ENCODE peak calls at places on chromosomes 6 and 20, in seven cellular contexts. T, N, E, S, F, D and Y are unnamed samples.
A peak's percentile ranks its signal among the peaks of the same experiment; 100 is the strongest.

GRCh38 chr6:84652356-84653026 is 111.9 kb downstream of the TBX18 start:
- DNase-seq in T (no peak), N (no peak), E (no peak), S (no peak), F (peak; percentile 95), D (no peak), Y (peak; percentile 23)

GRCh38 chr20:54668271-54669053 is 193.1 kb downstream of the DOK5 start:
- DNase-seq in T (peak; percentile 26), N (no peak), E (no peak), S (no peak), F (peak; percentile 42), D (no peak), Y (no peak)

GRCh38 chr6:105965042-105965760 is 120.9 kb upstream of the PRDM1 start:
- DNase-seq in T (no peak), N (no peak), E (no peak), S (no peak), F (no peak), D (no peak), Y (no peak)

GRCh38 chr20:63246490-63247284 is 7.6 kb downstream of the NKAIN4 start:
- DNase-seq in T (no peak), N (no peak), E (no peak), S (no peak), F (no peak), D (no peak), Y (peak; percentile 37)

GRCh38 chr6:33278392-33278741 is 1.4 kb downstream of the B3GALT4 start:
- DNase-seq in T (no peak), N (no peak), E (no peak), S (no peak), F (no peak), D (no peak), Y (peak; percentile 24)

GRCh38 chr6:74041420-74041819 is 345.4 kb downstream of the CD109 start:
- DNase-seq in T (no peak), N (no peak), E (no peak), S (no peak), F (no peak), D (no peak), Y (no peak)

GRCh38 chr20:62208061-62208804 is 11.8 kb downstream of the HRH3 start:
- DNase-seq in T (no peak), N (no peak), E (no peak), S (no peak), F (no peak), D (no peak), Y (no peak)

GRCh38 chr20:18904624-18905023 is 91.0 kb downstream of the SCP2D1 start:
- DNase-seq in T (no peak), N (no peak), E (no peak), S (no peak), F (no peak), D (peak; percentile 26), Y (no peak)

GRCh38 chr20:45817652-45818194 is 5.3 kb downstream of the UBE2C start:
- DNase-seq in T (no peak), N (no peak), E (no peak), S (no peak), F (peak; percentile 66), D (no peak), Y (peak; percentile 96)

GRCh38 chr20:53934421-53935352 is 135.7 kb downstream of the BCAS1 start:
- DNase-seq in T (no peak), N (no peak), E (peak; percentile 60), S (no peak), F (peak; percentile 89), D (peak; percentile 50), Y (no peak)

GRCh38 chr20:51553897-51554504 is 11.5 kb upstream of the NFATC2 start:
- DNase-seq in T (no peak), N (no peak), E (no peak), S (no peak), F (peak; percentile 45), D (no peak), Y (no peak)

GRCh38 chr20:48181536-48181935 is 396.3 kb upstream of the SULF2 start:
- DNase-seq in T (no peak), N (no peak), E (no peak), S (no peak), F (no peak), D (no peak), Y (no peak)